ENCODE peak calls at places on chromosomes 13 and 19, in ten cellular contexts. X is caudate nucleus, N is GM12891, M is breast epithelium, E is iPS-NIHi11, Y is T-cell, U is H54, T is NCI-H2029 treated with DMSO at 0.1 percent for 48 hours, G is omental fat pad, I is frontal cortex. Z is an unnamed sample.
A peak's percentile ranks its signal among the peaks of the same experiment; 100 is the strongest.

GRCh38 chr19:21483589-21484170 is 21.7 kb upstream of the ZNF429 start:
- DNase-seq in X (no peak), N (peak; percentile 53), M (peak; percentile 46), E (peak; percentile 85), Y (peak; percentile 46), U (peak; percentile 37), T (no peak), G (peak; percentile 41), I (no peak), Z (no peak)

GRCh38 chr19:19652482-19653295 is 9.2 kb upstream of the GMIP start:
- DNase-seq in X (no peak), N (peak; percentile 12), M (no peak), E (peak; percentile 8), Y (no peak), U (no peak), T (no peak), G (no peak), I (no peak), Z (no peak)

GRCh38 chr13:113769881-113770280 is 10.9 kb downstream of the TMEM255B start:
- DNase-seq in X (no peak), N (no peak), M (no peak), E (no peak), Y (no peak), U (no peak), T (no peak), G (no peak), I (no peak), Z (no peak)

GRCh38 chr19:23055501-23055900 is 52.5 kb upstream of the ZNF728 start:
- DNase-seq in X (no peak), N (no peak), M (no peak), E (no peak), Y (no peak), U (no peak), T (no peak), G (no peak), I (no peak), Z (no peak)

GRCh38 chr13:49303533-49304252 is 56.0 kb downstream of the CDADC1 start:
- DNase-seq in X (no peak), N (no peak), M (peak; percentile 74), E (no peak), Y (no peak), U (no peak), T (no peak), G (no peak), I (peak; percentile 47), Z (no peak)

GRCh38 chr19:32224371-32225244 is 120.8 kb upstream of the ZNF507 start:
- DNase-seq in X (no peak), N (peak; percentile 81), M (no peak), E (peak; percentile 92), Y (peak; percentile 29), U (peak; percentile 63), T (no peak), G (no peak), I (peak; percentile 84), Z (peak; percentile 61)

GRCh38 chr19:7494416-7495098 is 5.7 kb upstream of the PEX11G start:
- DNase-seq in X (peak; percentile 34), N (no peak), M (peak; percentile 40), E (no peak), Y (no peak), U (no peak), T (no peak), G (no peak), I (no peak), Z (no peak)

GRCh38 chr19:7673995-7674667 is 2.8 kb upstream of the MCEMP1 start:
- DNase-seq in X (no peak), N (no peak), M (no peak), E (peak; percentile 81), Y (no peak), U (peak; percentile 83), T (no peak), G (no peak), I (no peak), Z (peak; percentile 88)

GRCh38 chr13:100131863-100132574 is 43.1 kb downstream of the PCCA start:
- DNase-seq in X (no peak), N (no peak), M (no peak), E (peak; percentile 15), Y (no peak), U (peak; percentile 92), T (no peak), G (no peak), I (peak; percentile 22), Z (peak; percentile 98)

GRCh38 chr13:73060251-73061160 is 1.7 kb downstream of the KLF5 start:
- DNase-seq in X (peak; percentile 16), N (no peak), M (peak; percentile 35), E (no peak), Y (no peak), U (peak; percentile 38), T (no peak), G (no peak), I (no peak), Z (peak; percentile 70)

GRCh38 chr13:43911283-43911682 is 31.6 kb downstream of the LACC1 start:
- DNase-seq in X (no peak), N (no peak), M (no peak), E (no peak), Y (no peak), U (no peak), T (no peak), G (no peak), I (no peak), Z (no peak)

GRCh38 chr13:79404985-79405384 is 1.1 kb downstream of the RBM26 start:
- DNase-seq in X (no peak), N (no peak), M (no peak), E (no peak), Y (no peak), U (no peak), T (no peak), G (no peak), I (peak; percentile 18), Z (peak; percentile 12)

GRCh38 chr13:87274209-87274819 is 396.9 kb upstream of the SLITRK5 start:
- DNase-seq in X (no peak), N (peak; percentile 0), M (no peak), E (peak; percentile 44), Y (no peak), U (peak; percentile 1), T (no peak), G (no peak), I (no peak), Z (peak; percentile 19)

GRCh38 chr19:52941941-52942370 is 18.7 kb upstream of the ZNF888 start:
- DNase-seq in X (no peak), N (no peak), M (no peak), E (peak; percentile 13), Y (peak; percentile 27), U (no peak), T (peak; percentile 2), G (no peak), I (no peak), Z (peak; percentile 8)

GRCh38 chr13:114101831-114102520 is 30.4 kb downstream of the RASA3 start:
- DNase-seq in X (no peak), N (no peak), M (no peak), E (no peak), Y (no peak), U (no peak), T (no peak), G (peak; percentile 16), I (peak; percentile 61), Z (no peak)

GRCh38 chr13:42377640-42378382 is 105.9 kb downstream of the AKAP11 start:
- DNase-seq in X (no peak), N (no peak), M (no peak), E (no peak), Y (no peak), U (no peak), T (no peak), G (no peak), I (no peak), Z (no peak)

GRCh38 chr13:33006646-33007045 is 9.6 kb upstream of the KL start:
- DNase-seq in X (no peak), N (no peak), M (no peak), E (no peak), Y (no peak), U (no peak), T (no peak), G (no peak), I (no peak), Z (no peak)

GRCh38 chr13:31996611-31997010 is 35.0 kb upstream of the FRY start:
- DNase-seq in X (no peak), N (no peak), M (no peak), E (no peak), Y (no peak), U (no peak), T (no peak), G (no peak), I (no peak), Z (no peak)

GRCh38 chr19:39823693-39824092 is 10.3 kb downstream of the DYRK1B start:
- DNase-seq in X (peak; percentile 19), N (no peak), M (no peak), E (no peak), Y (no peak), U (no peak), T (no peak), G (no peak), I (no peak), Z (no peak)

GRCh38 chr13:74325106-74325505 is 190.9 kb upstream of the KLF12 start:
- DNase-seq in X (no peak), N (no peak), M (no peak), E (no peak), Y (no peak), U (no peak), T (peak; percentile 62), G (no peak), I (peak; percentile 7), Z (no peak)

GRCh38 chr19:40576181-40576584 is 490 bp upstream of the SHKBP1 start:
- DNase-seq in X (no peak), N (no peak), M (no peak), E (no peak), Y (no peak), U (no peak), T (no peak), G (no peak), I (no peak), Z (no peak)

GRCh38 chr13:91805605-91806004 is 407.2 kb downstream of the GPC5 start:
- DNase-seq in X (no peak), N (no peak), M (no peak), E (no peak), Y (no peak), U (no peak), T (no peak), G (no peak), I (no peak), Z (no peak)

GRCh38 chr19:4115050-4115817 is 8.7 kb downstream of the MAP2K2 start:
- DNase-seq in X (peak; percentile 49), N (peak; percentile 89), M (no peak), E (no peak), Y (peak; percentile 76), U (no peak), T (no peak), G (no peak), I (no peak), Z (no peak)

GRCh38 chr13:31172535-31172934 is 10.8 kb upstream of the HSPH1 start:
- DNase-seq in X (no peak), N (no peak), M (no peak), E (no peak), Y (no peak), U (no peak), T (no peak), G (no peak), I (no peak), Z (peak; percentile 72)

GRCh38 chr19:13505761-13506549 is at the start of gene CACNA1A:
- DNase-seq in X (no peak), N (no peak), M (no peak), E (peak; percentile 80), Y (no peak), U (no peak), T (no peak), G (no peak), I (peak; percentile 59), Z (no peak)

GRCh38 chr19:6963937-6964336 is 57.3 kb downstream of the MBD3L2B start:
- DNase-seq in X (no peak), N (no peak), M (no peak), E (no peak), Y (no peak), U (no peak), T (no peak), G (no peak), I (no peak), Z (no peak)

GRCh38 chr13:110331362-110331761 is 24.3 kb downstream of the COL4A2 start:
- DNase-seq in X (no peak), N (no peak), M (no peak), E (no peak), Y (no peak), U (no peak), T (no peak), G (no peak), I (no peak), Z (no peak)

GRCh38 chr13:112931028-112931934 is 37.7 kb upstream of the MCF2L start:
- DNase-seq in X (peak; percentile 23), N (no peak), M (peak; percentile 64), E (peak; percentile 88), Y (no peak), U (peak; percentile 78), T (peak; percentile 53), G (no peak), I (peak; percentile 59), Z (peak; percentile 47)